ENCODE peak calls at places on chromosome 1, in ten cellular contexts. One of them, this sample, is unnamed.

GRCh38 chr1:209645574-209646452 is 6.4 kb downstream of the LAMB3 start:
- DNase-seq in left ventricle myocardium inferior: no peak
- DNase-seq in uterus: no peak
- DNase-seq in ovary: no peak
- DNase-seq in fibroblast of mammary gland: no peak
- DNase-seq in astrocyte of the spinal cord: no peak
- DNase-seq in neural progenitor cell: no peak
- DNase-seq in CD8-positive, alpha-beta T cell: no peak
- DNase-seq in coronary artery: no peak
- DNase-seq in Peyer's patch: no peak
- DNase-seq in this sample: no peak

GRCh38 chr1:165143437-165144065 is 213.0 kb downstream of the LMX1A start:
- DNase-seq in coronary artery: no peak
- DNase-seq in left ventricle myocardium inferior: no peak
- DNase-seq in Peyer's patch: no peak
- DNase-seq in uterus: no peak
- DNase-seq in CD8-positive, alpha-beta T cell: no peak
- DNase-seq in neural progenitor cell: peak
- DNase-seq in astrocyte of the spinal cord: no peak
- DNase-seq in ovary: no peak
- DNase-seq in fibroblast of mammary gland: peak
- DNase-seq in this sample: no peak

GRCh38 chr1:19000065-19000464 is 43.6 kb upstream of the IFFO2 start:
- DNase-seq in left ventricle myocardium inferior: no peak
- DNase-seq in ovary: no peak
- DNase-seq in uterus: no peak
- DNase-seq in coronary artery: no peak
- DNase-seq in Peyer's patch: no peak
- DNase-seq in astrocyte of the spinal cord: no peak
- DNase-seq in neural progenitor cell: no peak
- DNase-seq in CD8-positive, alpha-beta T cell: no peak
- DNase-seq in fibroblast of mammary gland: no peak
- DNase-seq in this sample: peak

GRCh38 chr1:195933816-195934215 is 674.4 kb downstream of the KCNT2 start:
- DNase-seq in ovary: no peak
- DNase-seq in fibroblast of mammary gland: no peak
- DNase-seq in Peyer's patch: no peak
- DNase-seq in coronary artery: no peak
- DNase-seq in astrocyte of the spinal cord: no peak
- DNase-seq in CD8-positive, alpha-beta T cell: no peak
- DNase-seq in uterus: no peak
- DNase-seq in left ventricle myocardium inferior: no peak
- DNase-seq in neural progenitor cell: no peak
- DNase-seq in this sample: no peak

GRCh38 chr1:246280551-246280950 is 226.5 kb downstream of the SMYD3 start:
- DNase-seq in fibroblast of mammary gland: peak
- DNase-seq in neural progenitor cell: no peak
- DNase-seq in uterus: no peak
- DNase-seq in Peyer's patch: no peak
- DNase-seq in coronary artery: no peak
- DNase-seq in ovary: no peak
- DNase-seq in CD8-positive, alpha-beta T cell: no peak
- DNase-seq in astrocyte of the spinal cord: peak
- DNase-seq in left ventricle myocardium inferior: no peak
- DNase-seq in this sample: peak

GRCh38 chr1:109089242-109090015 is 1.1 kb upstream of the TMEM167B start:
- DNase-seq in CD8-positive, alpha-beta T cell: no peak
- DNase-seq in Peyer's patch: no peak
- DNase-seq in astrocyte of the spinal cord: peak
- DNase-seq in uterus: no peak
- DNase-seq in left ventricle myocardium inferior: peak
- DNase-seq in fibroblast of mammary gland: peak
- DNase-seq in neural progenitor cell: peak
- DNase-seq in coronary artery: no peak
- DNase-seq in ovary: no peak
- DNase-seq in this sample: no peak

GRCh38 chr1:182602945-182603645 is 1.1 kb downstream of the RGS16 start:
- DNase-seq in ovary: no peak
- DNase-seq in neural progenitor cell: no peak
- DNase-seq in CD8-positive, alpha-beta T cell: no peak
- DNase-seq in fibroblast of mammary gland: no peak
- DNase-seq in Peyer's patch: no peak
- DNase-seq in coronary artery: no peak
- DNase-seq in astrocyte of the spinal cord: no peak
- DNase-seq in left ventricle myocardium inferior: no peak
- DNase-seq in uterus: no peak
- DNase-seq in this sample: no peak

GRCh38 chr1:116465845-116466685 is 93.0 kb downstream of the ATP1A1 start:
- DNase-seq in Peyer's patch: no peak
- DNase-seq in astrocyte of the spinal cord: no peak
- DNase-seq in CD8-positive, alpha-beta T cell: no peak
- DNase-seq in left ventricle myocardium inferior: no peak
- DNase-seq in ovary: no peak
- DNase-seq in neural progenitor cell: no peak
- DNase-seq in fibroblast of mammary gland: no peak
- DNase-seq in coronary artery: no peak
- DNase-seq in uterus: no peak
- DNase-seq in this sample: no peak

GRCh38 chr1:51842255-51842654 is 36.3 kb downstream of the NRDC start:
- DNase-seq in neural progenitor cell: no peak
- DNase-seq in astrocyte of the spinal cord: no peak
- DNase-seq in fibroblast of mammary gland: no peak
- DNase-seq in CD8-positive, alpha-beta T cell: no peak
- DNase-seq in left ventricle myocardium inferior: no peak
- DNase-seq in Peyer's patch: no peak
- DNase-seq in coronary artery: no peak
- DNase-seq in ovary: no peak
- DNase-seq in uterus: no peak
- DNase-seq in this sample: no peak

GRCh38 chr1:4045397-4046010 is 145.4 kb upstream of the C1orf174 start:
- DNase-seq in ovary: no peak
- DNase-seq in left ventricle myocardium inferior: no peak
- DNase-seq in fibroblast of mammary gland: no peak
- DNase-seq in uterus: no peak
- DNase-seq in neural progenitor cell: no peak
- DNase-seq in Peyer's patch: no peak
- DNase-seq in coronary artery: no peak
- DNase-seq in astrocyte of the spinal cord: no peak
- DNase-seq in CD8-positive, alpha-beta T cell: no peak
- DNase-seq in this sample: no peak

GRCh38 chr1:59025201-59025600 is 241.4 kb upstream of the JUN start:
- DNase-seq in CD8-positive, alpha-beta T cell: no peak
- DNase-seq in neural progenitor cell: no peak
- DNase-seq in uterus: no peak
- DNase-seq in coronary artery: no peak
- DNase-seq in fibroblast of mammary gland: peak
- DNase-seq in Peyer's patch: no peak
- DNase-seq in left ventricle myocardium inferior: no peak
- DNase-seq in ovary: no peak
- DNase-seq in astrocyte of the spinal cord: peak
- DNase-seq in this sample: no peak

GRCh38 chr1:11682287-11682771 is 1.4 kb upstream of the MAD2L2 start:
- DNase-seq in ovary: no peak
- DNase-seq in CD8-positive, alpha-beta T cell: no peak
- DNase-seq in left ventricle myocardium inferior: no peak
- DNase-seq in uterus: no peak
- DNase-seq in fibroblast of mammary gland: no peak
- DNase-seq in astrocyte of the spinal cord: no peak
- DNase-seq in Peyer's patch: no peak
- DNase-seq in coronary artery: no peak
- DNase-seq in neural progenitor cell: no peak
- DNase-seq in this sample: peak

GRCh38 chr1:26787381-26787705 is 407 bp upstream of the PIGV start:
- DNase-seq in ovary: no peak
- DNase-seq in astrocyte of the spinal cord: peak
- DNase-seq in uterus: no peak
- DNase-seq in neural progenitor cell: peak
- DNase-seq in left ventricle myocardium inferior: no peak
- DNase-seq in fibroblast of mammary gland: peak
- DNase-seq in CD8-positive, alpha-beta T cell: peak
- DNase-seq in coronary artery: no peak
- DNase-seq in Peyer's patch: no peak
- DNase-seq in this sample: peak

GRCh38 chr1:226365831-226366231 is 42.1 kb downstream of the PARP1 start:
- DNase-seq in uterus: no peak
- DNase-seq in CD8-positive, alpha-beta T cell: no peak
- DNase-seq in coronary artery: no peak
- DNase-seq in ovary: no peak
- DNase-seq in fibroblast of mammary gland: peak
- DNase-seq in left ventricle myocardium inferior: no peak
- DNase-seq in neural progenitor cell: no peak
- DNase-seq in Peyer's patch: no peak
- DNase-seq in astrocyte of the spinal cord: peak
- DNase-seq in this sample: peak

GRCh38 chr1:111618081-111618480 is 1.5 kb upstream of the RAP1A start:
- DNase-seq in left ventricle myocardium inferior: no peak
- DNase-seq in fibroblast of mammary gland: no peak
- DNase-seq in CD8-positive, alpha-beta T cell: no peak
- DNase-seq in Peyer's patch: no peak
- DNase-seq in uterus: no peak
- DNase-seq in coronary artery: no peak
- DNase-seq in neural progenitor cell: no peak
- DNase-seq in ovary: no peak
- DNase-seq in astrocyte of the spinal cord: no peak
- DNase-seq in this sample: no peak

GRCh38 chr1:92446546-92446945 is 40.2 kb downstream of the GFI1 start:
- DNase-seq in coronary artery: no peak
- DNase-seq in left ventricle myocardium inferior: no peak
- DNase-seq in astrocyte of the spinal cord: no peak
- DNase-seq in CD8-positive, alpha-beta T cell: no peak
- DNase-seq in Peyer's patch: no peak
- DNase-seq in neural progenitor cell: no peak
- DNase-seq in uterus: no peak
- DNase-seq in ovary: no peak
- DNase-seq in fibroblast of mammary gland: peak
- DNase-seq in this sample: peak

DNA sequence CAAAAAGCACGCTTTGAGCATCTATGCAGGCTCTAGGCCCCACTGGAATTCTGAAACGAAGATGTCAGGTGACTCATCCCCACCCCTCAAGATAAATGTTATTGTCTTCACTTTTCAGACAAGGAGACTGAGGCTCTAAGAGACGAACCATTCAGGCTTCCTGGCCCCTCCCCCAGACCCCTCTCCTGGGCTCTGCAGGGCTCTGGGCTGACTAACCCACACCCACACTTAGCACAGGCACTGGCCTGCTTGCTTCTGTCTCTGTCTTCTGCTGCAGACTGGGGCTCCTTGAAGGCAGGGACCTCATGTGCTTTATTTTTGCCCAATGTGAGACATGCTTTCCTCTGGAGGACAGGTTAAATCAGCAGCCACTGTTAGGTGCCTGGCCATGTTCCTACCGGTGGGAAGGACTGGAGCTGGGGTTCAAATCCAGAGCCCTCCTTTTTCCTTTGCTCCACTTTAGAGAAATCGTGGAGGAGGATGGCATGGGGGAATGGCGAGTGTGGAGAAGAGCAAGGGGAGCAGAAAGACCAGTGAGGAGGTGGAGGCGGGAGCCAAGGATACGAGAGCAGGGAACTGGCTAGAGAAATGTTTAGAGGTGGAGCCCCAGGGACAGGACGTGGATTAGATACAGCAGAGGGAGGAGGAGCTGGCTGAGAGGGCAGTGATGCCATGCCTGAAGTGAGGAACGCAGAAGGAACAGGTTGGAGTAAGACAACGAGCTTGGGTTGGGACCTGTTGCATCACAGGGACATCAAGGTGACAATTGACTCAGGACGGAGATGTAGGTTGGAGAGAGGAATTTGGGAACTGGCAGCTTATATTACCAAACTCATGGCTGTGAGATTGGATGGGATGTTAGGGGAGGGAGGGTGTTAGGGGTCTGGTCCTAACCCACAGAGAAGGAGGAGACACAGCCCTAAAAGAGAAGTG is 1.7 kb downstream of the TMEM125 start:
- DNase-seq in CD8-positive, alpha-beta T cell: no peak
- DNase-seq in astrocyte of the spinal cord: no peak
- DNase-seq in neural progenitor cell: no peak
- DNase-seq in coronary artery: peak
- DNase-seq in uterus: no peak
- DNase-seq in ovary: no peak
- DNase-seq in Peyer's patch: no peak
- DNase-seq in fibroblast of mammary gland: peak
- DNase-seq in left ventricle myocardium inferior: no peak
- DNase-seq in this sample: no peak
- H3K4me3 ChIP-seq in CD8-positive, alpha-beta T cell: peak
- H3K4me3 ChIP-seq in astrocyte of the spinal cord: no peak
- H3K4me3 ChIP-seq in neural progenitor cell: peak
- H3K4me3 ChIP-seq in coronary artery: peak
- H3K4me3 ChIP-seq in uterus: no peak
- H3K4me3 ChIP-seq in ovary: no peak
- H3K4me3 ChIP-seq in Peyer's patch: peak
- H3K4me3 ChIP-seq in fibroblast of mammary gland: no peak
- H3K4me3 ChIP-seq in left ventricle myocardium inferior: no peak
- H3K4me3 ChIP-seq in this sample: no peak

GRCh38 chr1:204260601-204261197 is 46.9 kb upstream of the GOLT1A start:
- DNase-seq in uterus: no peak
- DNase-seq in ovary: no peak
- DNase-seq in Peyer's patch: no peak
- DNase-seq in fibroblast of mammary gland: no peak
- DNase-seq in neural progenitor cell: no peak
- DNase-seq in coronary artery: no peak
- DNase-seq in CD8-positive, alpha-beta T cell: no peak
- DNase-seq in astrocyte of the spinal cord: no peak
- DNase-seq in left ventricle myocardium inferior: no peak
- DNase-seq in this sample: peak
- TF ChIP-seq CTCF in uterus: no peak
- TF ChIP-seq CTCF in ovary: no peak
- TF ChIP-seq CTCF in Peyer's patch: no peak
- TF ChIP-seq CTCF in fibroblast of mammary gland: no peak
- TF ChIP-seq CTCF in neural progenitor cell: no peak
- TF ChIP-seq CTCF in coronary artery: no peak
- TF ChIP-seq CTCF in CD8-positive, alpha-beta T cell: no peak
- TF ChIP-seq CTCF in astrocyte of the spinal cord: no peak
- TF ChIP-seq CTCF in left ventricle myocardium inferior: no peak
- TF ChIP-seq CTCF in this sample: no peak

DNA sequence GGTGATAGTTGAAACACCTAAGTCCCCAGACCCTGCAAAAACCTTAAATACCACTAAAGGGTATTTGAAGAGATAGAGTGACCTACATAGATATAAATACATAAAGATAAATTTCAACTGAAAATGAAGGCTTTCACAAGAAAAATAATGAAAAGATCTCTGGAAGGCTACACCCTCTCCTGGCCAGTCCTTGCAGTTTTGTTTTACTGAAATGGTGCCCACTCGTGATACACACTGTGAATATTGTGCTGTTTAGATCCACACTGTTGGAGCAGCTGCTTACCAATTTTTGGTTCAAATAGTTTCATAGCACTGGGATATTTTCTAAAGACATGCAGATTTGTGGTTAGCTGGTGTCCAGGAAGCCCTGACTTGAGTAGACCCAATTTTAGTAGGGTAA is 31.5 kb upstream of the RNF187 start:
- DNase-seq in left ventricle myocardium inferior: no peak
- DNase-seq in fibroblast of mammary gland: peak
- DNase-seq in Peyer's patch: no peak
- DNase-seq in coronary artery: no peak
- DNase-seq in CD8-positive, alpha-beta T cell: no peak
- DNase-seq in uterus: no peak
- DNase-seq in ovary: no peak
- DNase-seq in neural progenitor cell: no peak
- DNase-seq in astrocyte of the spinal cord: no peak
- DNase-seq in this sample: peak
- H3K4me3 ChIP-seq in left ventricle myocardium inferior: peak
- H3K4me3 ChIP-seq in fibroblast of mammary gland: no peak
- H3K4me3 ChIP-seq in Peyer's patch: no peak
- H3K4me3 ChIP-seq in coronary artery: no peak
- H3K4me3 ChIP-seq in CD8-positive, alpha-beta T cell: no peak
- H3K4me3 ChIP-seq in uterus: no peak
- H3K4me3 ChIP-seq in ovary: no peak
- H3K4me3 ChIP-seq in neural progenitor cell: peak
- H3K4me3 ChIP-seq in astrocyte of the spinal cord: no peak
- H3K4me3 ChIP-seq in this sample: no peak

GRCh38 chr1:232725303-232726047 is 79.7 kb upstream of the MAP10 start:
- DNase-seq in Peyer's patch: no peak
- DNase-seq in left ventricle myocardium inferior: no peak
- DNase-seq in astrocyte of the spinal cord: no peak
- DNase-seq in CD8-positive, alpha-beta T cell: no peak
- DNase-seq in coronary artery: no peak
- DNase-seq in ovary: no peak
- DNase-seq in uterus: no peak
- DNase-seq in neural progenitor cell: no peak
- DNase-seq in fibroblast of mammary gland: no peak
- DNase-seq in this sample: no peak
- TF ChIP-seq CTCF in Peyer's patch: no peak
- TF ChIP-seq CTCF in left ventricle myocardium inferior: no peak
- TF ChIP-seq CTCF in astrocyte of the spinal cord: no peak
- TF ChIP-seq CTCF in CD8-positive, alpha-beta T cell: no peak
- TF ChIP-seq CTCF in coronary artery: no peak
- TF ChIP-seq CTCF in ovary: no peak
- TF ChIP-seq CTCF in uterus: no peak
- TF ChIP-seq CTCF in neural progenitor cell: no peak
- TF ChIP-seq CTCF in fibroblast of mammary gland: no peak
- TF ChIP-seq CTCF in this sample: no peak

This sample was measured in choroid plexus epithelial cell.